ENCODE peak calls at places on chromosome 2, in nine cellular contexts. G, H, M, U, S, V, K, Z and R are unnamed samples.

GRCh38 chr2:51812138-51812866 is 780.4 kb upstream of the NRXN1 start:
- DNase-seq in G (no peak), U (peak), V (no peak), K (no peak), S (no peak), M (no peak), H (no peak), Z (no peak), R (no peak)

GRCh38 chr2:159615936-159616733 is at the start of gene BAZ2B:
- DNase-seq in U (peak), G (no peak), M (peak), V (no peak), K (no peak), Z (peak), H (peak), S (peak), R (peak)

GRCh38 chr2:65057391-65058052 is 1.3 kb downstream of the CEP68 start:
- DNase-seq in U (peak), M (no peak), Z (no peak), S (peak), H (peak), K (no peak), V (no peak), G (no peak), R (no peak)

GRCh38 chr2:72041638-72042111 is 106.0 kb downstream of the CYP26B1 start:
- DNase-seq in K (no peak), M (no peak), Z (no peak), H (no peak), V (no peak), G (no peak), S (no peak), U (no peak), R (no peak)

GRCh38 chr2:110828330-110828729 is 96.0 kb downstream of the ACOXL start:
- DNase-seq in G (no peak), Z (no peak), U (peak), K (no peak), V (no peak), M (no peak), H (no peak), S (no peak), R (no peak)

GRCh38 chr2:130819915-130820861 is 16.5 kb upstream of the ARHGEF4 start:
- DNase-seq in S (no peak), M (no peak), U (peak), V (no peak), K (no peak), Z (no peak), G (no peak), H (no peak), R (no peak)

GRCh38 chr2:94956797-94957391 is 68.6 kb upstream of the MAL start:
- DNase-seq in Z (peak), M (no peak), U (peak), G (no peak), V (no peak), H (peak), S (peak), K (peak), R (no peak)

GRCh38 chr2:4930704-4931103 is 761.5 kb upstream of the SOX11 start:
- DNase-seq in V (no peak), S (peak), H (no peak), G (no peak), Z (no peak), K (no peak), U (no peak), M (no peak), R (no peak)

GRCh38 chr2:11227595-11227994 is 72.3 kb downstream of the SLC66A3 start:
- DNase-seq in G (no peak), V (no peak), H (no peak), M (no peak), K (no peak), Z (no peak), S (no peak), U (no peak), R (no peak)